ENCODE peak calls at places on chromosomes 12 and 14, in eight cellular contexts. M is GM10248; G is T-helper 17 cell; A is ELR; V is stimulated activated naive B cell treated with anti-CD40 and anti-IgM and Interleukin-4, amounts not matched to agents 10 μg/mL and 1 μg/mL and 100 μg/mL, for 72 hours; J is nucleus accumbens; S is cardiac muscle cell; R is B cell. H is an unnamed sample.

GRCh38 chr12:88411689-88412088 is 168.6 kb downstream of the KITLG start:
- DNase-seq in G (no peak), M (no peak), V (no peak), R (no peak), A (no peak), J (no peak), S (peak), H (peak)

GRCh38 chr12:5170894-5171293 is 127.2 kb downstream of the KCNA5 start:
- DNase-seq in J (no peak), M (no peak), S (no peak), V (no peak), A (no peak), G (no peak), R (no peak), H (no peak)

GRCh38 chr14:52021971-52022600 is 32.7 kb downstream of the RTRAF start:
- DNase-seq in S (no peak), A (no peak), R (no peak), G (no peak), V (peak), M (peak), J (no peak), H (no peak)

GRCh38 chr14:71834308-71835204 is 97.7 kb upstream of the RGS6 start:
- DNase-seq in J (no peak), S (no peak), M (no peak), V (no peak), A (no peak), R (no peak), G (no peak), H (no peak)

GRCh38 chr14:39006721-39007410 is 96.2 kb downstream of the SEC23A start:
- DNase-seq in S (peak), G (no peak), V (no peak), R (no peak), A (no peak), J (no peak), M (no peak), H (peak)

GRCh38 chr14:95039259-95039992 is 117.9 kb downstream of the DICER1 start:
- DNase-seq in R (no peak), V (no peak), M (no peak), J (no peak), S (no peak), G (no peak), A (no peak), H (no peak)

GRCh38 chr12:102067574-102068258 is 5.9 kb upstream of the WASHC3 start:
- DNase-seq in S (no peak), J (no peak), V (no peak), A (no peak), G (no peak), M (no peak), R (no peak), H (peak)

GRCh38 chr14:48125654-48126053 is 450.2 kb upstream of the MDGA2 start:
- DNase-seq in G (no peak), V (no peak), S (no peak), M (no peak), A (no peak), R (no peak), J (no peak), H (no peak)

GRCh38 chr14:76720382-76720813 is 40.9 kb upstream of the VASH1 start:
- DNase-seq in A (peak), M (peak), R (no peak), J (no peak), V (no peak), S (peak), G (no peak), H (no peak)

GRCh38 chr14:54282849-54283248 is 114.0 kb upstream of the CDKN3 start:
- DNase-seq in M (no peak), R (no peak), V (no peak), G (no peak), J (no peak), A (no peak), S (no peak), H (no peak)

GRCh38 chr12:52566847-52567291 is 6.8 kb downstream of the KRT74 start:
- DNase-seq in S (peak), J (no peak), M (no peak), R (no peak), G (no peak), V (no peak), A (no peak), H (no peak)

GRCh38 chr14:45426685-45427282 is 173.8 kb upstream of the MIS18BP1 start:
- DNase-seq in R (no peak), J (no peak), M (peak), G (no peak), V (no peak), S (peak), A (peak), H (peak)

GRCh38 chr12:8827551-8828347 is 5.3 kb downstream of the A2ML1 start:
- DNase-seq in V (no peak), G (no peak), S (no peak), R (no peak), J (no peak), A (no peak), M (no peak), H (no peak)

GRCh38 chr12:87020071-87020470 is 763.9 kb upstream of the MGAT4C start:
- DNase-seq in S (peak), J (no peak), G (no peak), A (peak), R (no peak), V (no peak), M (no peak), H (no peak)

GRCh38 chr14:61977217-61977616 is 215.0 kb downstream of the SNAPC1 start:
- DNase-seq in V (no peak), G (no peak), S (no peak), M (no peak), J (no peak), R (no peak), A (peak), H (no peak)

GRCh38 chr14:50395448-50395847 is 1.2 kb downstream of the CDKL1 start:
- DNase-seq in A (peak), G (no peak), J (no peak), V (no peak), R (no peak), S (no peak), M (no peak), H (no peak)

GRCh38 chr14:104291123-104292000 is 153.0 kb downstream of the KIF26A start:
- DNase-seq in A (no peak), M (no peak), S (no peak), V (no peak), R (no peak), J (no peak), G (no peak), H (no peak)

GRCh38 chr14:103052407-103052806 is 4.9 kb downstream of the CDC42BPB start:
- DNase-seq in G (no peak), R (no peak), J (no peak), A (no peak), M (no peak), V (no peak), S (no peak), H (no peak)

GRCh38 chr14:33950320-33951182 is at the start of gene EGLN3:
- DNase-seq in V (peak), S (peak), J (peak), R (peak), M (peak), A (peak), G (peak), H (peak)

GRCh38 chr12:51898937-51899336 is 8.4 kb upstream of the ACVRL1 start:
- DNase-seq in R (no peak), G (no peak), A (peak), V (no peak), M (no peak), S (peak), J (no peak), H (no peak)

GRCh38 chr14:98890556-98891340 is 381.2 kb downstream of the BCL11B start:
- DNase-seq in V (no peak), J (no peak), A (no peak), S (no peak), G (no peak), M (no peak), R (no peak), H (no peak)

GRCh38 chr14:31439554-31439953 is 17.8 kb downstream of the DTD2 start:
- DNase-seq in M (no peak), S (no peak), J (no peak), A (no peak), V (no peak), R (no peak), G (no peak), H (no peak)

GRCh38 chr12:111643428-111643826 is 42.3 kb downstream of the BRAP start:
- DNase-seq in G (no peak), M (no peak), R (no peak), S (peak), V (no peak), A (no peak), J (no peak), H (peak)

H was measured in fibroblast of gingiva.